ENCODE peak calls at places on chromosomes 7 and 10, in seven cellular contexts. W is GM12864, Y is upper lobe of left lung, R is HL-60, L is colonic mucosa, P is HCT116, K is breast epithelium. E is an unnamed sample.
A peak's percentile ranks its signal among the peaks of the same experiment; 100 is the strongest.

GRCh38 chr7:39855325-39855674 is 94.8 kb upstream of the CDK13 start:
- DNase-seq in R (no peak), K (no peak), W (no peak), P (no peak), L (no peak), Y (no peak), E (no peak)

GRCh38 chr7:69211739-69212138 is 386.5 kb upstream of the AUTS2 start:
- DNase-seq in K (no peak), L (no peak), R (no peak), P (no peak), Y (no peak), W (no peak), E (no peak)

GRCh38 chr10:7449063-7449695 is 38.3 kb upstream of the SFMBT2 start:
- DNase-seq in K (no peak), Y (no peak), P (no peak), L (no peak), R (no peak), W (no peak), E (no peak)

GRCh38 chr7:125592331-125592730 is 662.7 kb upstream of the POT1 start:
- DNase-seq in R (no peak), W (no peak), L (no peak), P (no peak), Y (no peak), K (no peak), E (no peak)

GRCh38 chr10:96789571-96790108 is 42.5 kb upstream of the LCOR start:
- DNase-seq in L (no peak), W (peak; percentile 49), R (no peak), K (no peak), Y (no peak), P (no peak), E (no peak)

GRCh38 chr10:6009159-6009558 is 31.8 kb upstream of the IL15RA start:
- DNase-seq in R (no peak), W (no peak), P (no peak), K (no peak), Y (no peak), L (no peak), E (no peak)

GRCh38 chr10:29554660-29555059 is 80.1 kb downstream of the SVIL start:
- DNase-seq in L (no peak), K (no peak), R (no peak), Y (no peak), W (no peak), P (no peak), E (no peak)

GRCh38 chr10:45514283-45515270 is 140.6 kb downstream of the ALOX5 start:
- DNase-seq in L (no peak), K (no peak), W (no peak), P (no peak), R (no peak), Y (no peak), E (no peak)

GRCh38 chr7:111180273-111180814 is 89.4 kb downstream of the LRRN3 start:
- DNase-seq in R (no peak), K (no peak), L (no peak), P (no peak), Y (no peak), W (no peak), E (no peak)

GRCh38 chr7:69192134-69192533 is 406.1 kb upstream of the AUTS2 start:
- DNase-seq in P (no peak), K (no peak), L (no peak), R (no peak), W (no peak), Y (no peak), E (no peak)

GRCh38 chr10:49289480-49289879 is 9.5 kb upstream of the C10orf71 start:
- DNase-seq in P (no peak), K (no peak), L (no peak), Y (no peak), R (no peak), W (no peak), E (no peak)

GRCh38 chr10:132443605-132443997 is 46.6 kb downstream of the PWWP2B start:
- DNase-seq in R (no peak), P (no peak), L (no peak), Y (peak; percentile 66), W (no peak), K (no peak), E (no peak)

GRCh38 chr10:47060356-47060755 is 149.1 kb downstream of the PTPN20 start:
- DNase-seq in L (no peak), P (no peak), K (no peak), R (no peak), Y (no peak), W (no peak), E (no peak)

GRCh38 chr10:77873558-77874380 is 52.8 kb downstream of the DLG5 start:
- DNase-seq in L (peak; percentile 56), R (peak; percentile 44), Y (peak; percentile 53), K (peak; percentile 87), P (peak; percentile 73), W (peak; percentile 53), E (peak; percentile 7)

GRCh38 chr7:3158501-3158900 is 114.8 kb upstream of the CARD11 start:
- DNase-seq in W (no peak), R (no peak), L (no peak), P (no peak), K (no peak), Y (no peak), E (no peak)

GRCh38 chr10:815338-816104 is 116.0 kb downstream of the LARP4B start:
- DNase-seq in K (no peak), P (no peak), W (no peak), R (no peak), Y (no peak), L (no peak), E (no peak)

GRCh38 chr7:115096262-115096661 is 174.4 kb downstream of the MDFIC start:
- DNase-seq in L (no peak), R (no peak), Y (no peak), P (no peak), K (no peak), W (no peak), E (no peak)

GRCh38 chr10:67115972-67116371 is 190.1 kb downstream of the LRRTM3 start:
- DNase-seq in P (peak; percentile 51), L (no peak), Y (no peak), R (no peak), K (no peak), W (no peak), E (no peak)

GRCh38 chr10:84966708-84967441 is 638.5 kb downstream of the CCSER2 start:
- DNase-seq in P (no peak), Y (no peak), L (no peak), K (no peak), W (no peak), R (no peak), E (no peak)

GRCh38 chr10:118992496-118992895 is 37.0 kb upstream of the NANOS1 start:
- DNase-seq in W (no peak), R (no peak), K (no peak), Y (no peak), P (no peak), L (no peak), E (no peak)

GRCh38 chr7:39321909-39322498 is 244.2 kb upstream of the YAE1 start:
- DNase-seq in K (no peak), Y (no peak), W (no peak), L (no peak), P (no peak), R (no peak), E (no peak)

GRCh38 chr10:35421553-35422178 is 85.4 kb downstream of the CCNY start:
- DNase-seq in P (peak; percentile 35), K (no peak), R (no peak), L (no peak), Y (no peak), W (no peak), E (peak; percentile 76)

GRCh38 chr7:142808802-142809583 is 38.2 kb downstream of the PRSS2 start:
- DNase-seq in Y (peak; percentile 51), R (no peak), P (no peak), L (peak; percentile 53), W (peak; percentile 95), K (peak; percentile 24), E (no peak)

GRCh38 chr7:50509459-50509858 is 55.7 kb downstream of the DDC start:
- DNase-seq in L (no peak), K (no peak), P (no peak), Y (no peak), W (no peak), R (no peak), E (no peak)

GRCh38 chr7:23341846-23342598 is 42.9 kb downstream of the MALSU1 start:
- DNase-seq in Y (no peak), W (no peak), P (no peak), L (no peak), R (no peak), K (no peak), E (no peak)

GRCh38 chr7:26865094-26865388 is 651 bp upstream of the SKAP2 start:
- DNase-seq in P (no peak), K (no peak), Y (peak; percentile 76), R (peak; percentile 43), W (no peak), L (no peak), E (no peak)

GRCh38 chr10:80459047-80459865 is 5.1 kb downstream of the TSPAN14 start:
- DNase-seq in P (no peak), L (peak; percentile 88), Y (peak; percentile 94), W (peak; percentile 63), R (peak; percentile 63), K (peak; percentile 63), E (no peak)
- H3K4me3 ChIP-seq in P (no peak overlapping the region), L (peak overlapping the region; percentile 12), Y (peak overlapping the region; percentile 12), W (no peak overlapping the region), R (peak overlapping the region; percentile 12), K (peak overlapping the region; percentile 24), E (no peak overlapping the region)

DNA sequence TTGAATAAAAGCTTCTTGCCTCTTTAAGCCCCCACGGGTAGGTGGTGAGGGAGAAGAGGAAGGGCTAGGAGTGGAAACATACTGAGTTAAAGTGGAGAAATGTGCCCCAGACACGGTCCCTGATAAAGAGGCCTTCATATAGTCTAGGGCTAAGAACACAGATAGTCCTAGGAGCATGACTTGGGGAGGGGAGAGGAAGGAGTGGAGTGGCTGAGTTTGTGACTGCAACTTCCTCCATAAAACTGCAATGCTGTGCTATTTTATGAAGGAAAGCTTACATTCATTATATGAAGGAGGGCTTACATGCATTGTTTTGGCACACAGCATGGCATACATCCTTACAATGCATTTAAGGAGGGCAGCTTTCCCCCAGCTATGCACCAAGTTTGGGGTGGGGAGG is 1129.4 kb upstream of the LRRTM3 start:
- DNase-seq in W (no peak), K (no peak), P (no peak), L (no peak), Y (no peak), R (no peak), E (no peak)
- TF ChIP-seq CTCF in W (no peak), K (no peak), P (no peak), L (no peak), Y (no peak), R (no peak), E (no peak)

GRCh38 chr10:120987359-120987758 is 136.2 kb downstream of the WDR11 start:
- DNase-seq in W (peak; percentile 13), P (no peak), Y (no peak), R (peak; percentile 5), K (no peak), L (no peak), E (no peak)
- H3K4me3 ChIP-seq in W (no peak overlapping the region), P (no peak overlapping the region), Y (no peak overlapping the region), R (no peak overlapping the region), K (no peak overlapping the region), L (no peak overlapping the region), E (no peak overlapping the region)

GRCh38 chr10:4391683-4392082 is 434.3 kb upstream of the AKR1E2 start:
- DNase-seq in K (no peak), R (no peak), W (no peak), L (no peak), Y (no peak), P (peak; percentile 22), E (no peak)
- TF ChIP-seq CTCF in K (no peak), R (no peak), W (no peak), L (no peak), Y (no peak), P (peak; percentile 54), E (no peak)

E was measured in AG04449.